ENCODE peak calls at places on chromosomes 4 and X, in six cellular contexts. H, I, V, K, S and X are unnamed samples.

GRCh38 chrX:34332336-34332735 is 200.2 kb upstream of the FAM47A start:
- DNase-seq in H (no peak), I (no peak), V (no peak), K (no peak), S (no peak), X (no peak)

GRCh38 chrX:3541336-3541735 is 172.1 kb downstream of the PRKX start:
- DNase-seq in H (no peak), I (no peak), V (no peak), K (no peak), S (no peak), X (no peak)

GRCh38 chrX:1334854-1335253 is 1.7 kb upstream of the IL3RA start:
- DNase-seq in H (no peak), I (no peak), V (no peak), K (no peak), S (no peak), X (no peak)

GRCh38 chrX:136616987-136617685 is 30.8 kb upstream of the CD40LG start:
- DNase-seq in H (no peak), I (peak), V (no peak), K (no peak), S (no peak), X (no peak)

GRCh38 chr4:70747874-70748273 is 26.1 kb downstream of the RUFY3 start:
- DNase-seq in H (no peak), I (no peak), V (no peak), K (no peak), S (no peak), X (no peak)

GRCh38 chr4:128639586-128640270 is 169.8 kb upstream of the JADE1 start:
- DNase-seq in H (no peak), I (no peak), V (no peak), K (no peak), S (no peak), X (no peak)

GRCh38 chrX:65667503-65668355 is at the start of gene MSN:
- DNase-seq in H (peak), I (peak), V (peak), K (no peak), S (peak), X (peak)

GRCh38 chr4:13524504-13525243 is 19.6 kb downstream of the NKX3-2 start:
- DNase-seq in H (no peak), I (no peak), V (no peak), K (no peak), S (no peak), X (no peak)

GRCh38 chrX:45699158-45699557 is 498.5 kb upstream of the DIPK2B start:
- DNase-seq in H (no peak), I (no peak), V (no peak), K (no peak), S (no peak), X (no peak)

GRCh38 chr4:14856076-14856926 is 146.0 kb upstream of the CPEB2 start:
- DNase-seq in H (no peak), I (peak), V (no peak), K (peak), S (no peak), X (no peak)

GRCh38 chr4:7772708-7773385 is 166.8 kb downstream of the AFAP1 start:
- DNase-seq in H (peak), I (no peak), V (no peak), K (no peak), S (peak), X (no peak)

GRCh38 chr4:8907596-8908205 is 36.1 kb upstream of the HMX1 start:
- DNase-seq in H (peak), I (no peak), V (no peak), K (no peak), S (peak), X (no peak)

GRCh38 chr4:3237711-3238560 is 11.0 kb upstream of the MSANTD1 start:
- DNase-seq in H (no peak), I (no peak), V (no peak), K (no peak), S (no peak), X (no peak)

GRCh38 chrX:10769696-10770619 is 149.6 kb upstream of the MID1 start:
- DNase-seq in H (no peak), I (no peak), V (no peak), K (no peak), S (no peak), X (no peak)

GRCh38 chrX:50081282-50081955 is 119.4 kb downstream of the AKAP4 start:
- DNase-seq in H (peak), I (no peak), V (no peak), K (no peak), S (peak), X (no peak)

GRCh38 chrX:149760965-149761364 is 12.9 kb upstream of the HSFX1 start:
- DNase-seq in H (no peak), I (no peak), V (no peak), K (no peak), S (no peak), X (no peak)

GRCh38 chr4:76090241-76090691 is 15.8 kb downstream of the ART3 start:
- DNase-seq in H (peak), I (peak), V (no peak), K (no peak), S (no peak), X (no peak)

GRCh38 chrX:110003167-110004156 is 548 bp downstream of the TMEM164 start:
- DNase-seq in H (peak), I (peak), V (no peak), K (no peak), S (peak), X (no peak)

GRCh38 chr4:13642576-13642975 is 15.1 kb upstream of the BOD1L1 start:
- DNase-seq in H (no peak), I (no peak), V (no peak), K (peak), S (peak), X (no peak)

GRCh38 chr4:77613267-77613666 is 7.6 kb downstream of the CXCL13 start:
- DNase-seq in H (peak), I (no peak), V (no peak), K (no peak), S (no peak), X (no peak)

GRCh38 chr4:61332671-61333070 is 132.5 kb downstream of the ADGRL3 start:
- DNase-seq in H (no peak), I (no peak), V (no peak), K (no peak), S (no peak), X (no peak)

GRCh38 chr4:105560488-105560887 is 8.1 kb downstream of the ARHGEF38 start:
- DNase-seq in H (no peak), I (no peak), V (no peak), K (no peak), S (no peak), X (no peak)

GRCh38 chr4:38319456-38320348 is 344.3 kb upstream of the KLF3 start:
- DNase-seq in H (peak), I (peak), V (peak), K (peak), S (peak), X (peak)

GRCh38 chr4:10212901-10213300 is 96.3 kb upstream of the WDR1 start:
- DNase-seq in H (no peak), I (no peak), V (no peak), K (no peak), S (no peak), X (no peak)

GRCh38 chr4:173046818-173047217 is 121.8 kb upstream of the GALNT7 start:
- DNase-seq in H (no peak), I (no peak), V (no peak), K (no peak), S (no peak), X (no peak)

GRCh38 chr4:156476359-156476758 is 495.2 kb downstream of the PDGFC start:
- DNase-seq in H (no peak), I (no peak), V (no peak), K (peak), S (no peak), X (no peak)

GRCh38 chrX:18931972-18932371 is 51.9 kb downstream of the PHKA2 start:
- DNase-seq in H (peak), I (no peak), V (no peak), K (no peak), S (no peak), X (no peak)

DNA sequence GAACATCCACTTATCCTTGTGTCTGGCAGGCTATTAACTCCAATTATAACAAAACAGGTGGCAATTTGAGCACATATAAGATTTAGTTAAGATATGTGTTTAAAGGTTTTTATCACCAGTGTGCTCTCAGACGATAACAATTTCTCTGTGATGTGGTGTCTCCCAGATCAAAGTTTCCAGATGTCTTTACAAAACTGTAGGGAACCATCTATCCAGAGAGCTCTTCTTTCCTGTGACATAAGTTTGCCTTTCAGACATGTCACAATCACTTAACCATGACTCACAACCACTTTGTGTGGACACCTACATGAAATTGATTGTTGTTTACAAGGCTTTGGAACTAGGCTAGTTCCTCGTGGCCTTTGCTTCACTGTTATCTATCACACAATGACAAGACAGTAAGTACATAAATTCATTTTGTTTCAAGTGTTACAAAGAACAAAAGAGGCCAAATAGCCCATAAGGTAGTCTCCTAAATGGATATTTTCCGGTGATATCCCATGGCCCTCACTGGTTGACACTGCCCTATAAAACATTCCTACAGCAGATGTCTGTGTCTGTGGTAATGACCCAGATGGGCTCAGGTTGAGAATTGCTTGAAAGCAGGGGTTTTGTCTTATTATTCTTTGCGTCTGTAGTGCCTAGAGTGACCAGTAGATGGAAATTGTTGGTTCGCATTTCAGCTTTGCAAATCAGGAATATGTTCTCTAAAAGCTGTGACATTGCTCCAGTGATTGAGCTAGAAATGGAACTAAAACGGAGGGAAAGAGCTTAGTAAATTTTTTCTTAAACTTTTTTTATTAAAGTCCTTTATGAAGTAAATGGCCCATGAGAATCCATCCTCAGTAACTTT is 297.8 kb upstream of the FAM241A start:
- DNase-seq in H (no peak), I (no peak), V (no peak), K (no peak), S (no peak), X (no peak)
- TF ChIP-seq CTCF in H (no peak), I (peak), V (no peak), K (peak), S (no peak), X (no peak)

DNA sequence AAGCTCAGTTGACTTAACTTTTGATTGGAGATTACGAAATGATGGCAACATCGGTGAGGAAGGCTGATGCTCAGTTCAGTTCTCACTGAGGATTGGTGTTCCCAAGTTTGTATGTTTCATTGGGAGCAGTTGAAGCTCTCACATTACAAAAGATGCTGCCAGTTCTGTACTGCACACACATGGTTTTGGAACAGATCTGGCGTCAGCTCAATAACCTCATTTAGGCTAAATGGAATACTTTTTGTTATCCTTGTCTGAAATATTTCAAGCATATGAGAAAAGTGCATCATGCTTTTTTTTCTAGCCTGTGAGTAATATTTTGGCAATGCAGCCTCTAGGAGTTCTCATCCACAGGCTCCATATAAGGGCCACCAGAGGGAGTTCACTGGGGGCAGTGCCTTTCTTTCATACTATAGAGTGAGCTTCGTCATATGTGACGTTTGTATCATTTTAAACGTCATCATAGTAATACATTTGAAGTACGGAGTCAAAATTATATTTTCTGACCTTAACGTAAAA is 4.1 kb downstream of the ENPEP start:
- DNase-seq in H (peak), I (no peak), V (no peak), K (peak), S (no peak), X (no peak)
- TF ChIP-seq CTCF in H (peak), I (peak), V (no peak), K (peak), S (no peak), X (no peak)

GRCh38 chr4:98828801-98829200 is 100.1 kb downstream of the EIF4E start:
- DNase-seq in H (no peak), I (no peak), V (peak), K (no peak), S (no peak), X (no peak)
- TF ChIP-seq CTCF in H (peak), I (peak), V (peak), K (no peak), S (no peak), X (no peak)

GRCh38 chrX:117508021-117508420 is 608.6 kb downstream of the KLHL13 start:
- DNase-seq in H (no peak), I (no peak), V (no peak), K (no peak), S (no peak), X (no peak)

GRCh38 chrX:117511379-117511778 is 605.2 kb downstream of the KLHL13 start:
- DNase-seq in H (no peak), I (no peak), V (no peak), K (no peak), S (no peak), X (no peak)

DNA sequence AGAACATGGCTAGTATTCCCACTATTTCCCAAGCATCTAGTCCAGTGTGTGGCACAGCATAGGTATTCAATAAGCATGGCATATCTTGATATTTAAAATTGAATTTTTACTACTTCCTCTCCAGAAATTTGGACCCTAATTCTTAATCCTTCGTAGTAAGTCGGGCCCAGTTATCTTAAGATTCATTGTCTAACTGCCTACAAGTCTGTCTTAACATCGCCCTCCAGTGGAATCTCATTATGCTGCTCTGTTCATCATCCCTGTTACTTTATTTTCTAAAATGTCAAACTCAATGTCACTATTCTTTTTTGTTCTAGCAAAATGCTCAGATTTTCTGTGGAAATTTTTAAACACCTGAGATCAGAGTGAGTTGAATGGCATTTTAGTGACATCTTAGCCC is 606.2 kb downstream of the KLHL13 start:
- DNase-seq in H (no peak), I (no peak), V (no peak), K (no peak), S (no peak), X (no peak)
- TF ChIP-seq CTCF in H (no peak), I (no peak), V (no peak), K (no peak), S (no peak), X (no peak)

GRCh38 chr4:131002132-131002531 is 1906.2 kb downstream of the C4orf33 start:
- DNase-seq in H (no peak), I (no peak), V (no peak), K (no peak), S (no peak), X (no peak)

GRCh38 chr4:131001371-131001770 is 1905.4 kb downstream of the C4orf33 start:
- DNase-seq in H (no peak), I (no peak), V (no peak), K (no peak), S (no peak), X (no peak)

GRCh38 chr4:131006388-131006787 is 1910.4 kb downstream of the C4orf33 start:
- DNase-seq in H (no peak), I (no peak), V (no peak), K (no peak), S (no peak), X (no peak)
- TF ChIP-seq CTCF in H (no peak), I (no peak), V (no peak), K (no peak), S (no peak), X (no peak)

GRCh38 chr4:150668824-150669223 is 86.9 kb downstream of the MAB21L2 start:
- DNase-seq in H (no peak), I (no peak), V (no peak), K (no peak), S (no peak), X (no peak)
- TF ChIP-seq CTCF in H (no peak), I (no peak), V (no peak), K (no peak), S (no peak), X (no peak)

DNA sequence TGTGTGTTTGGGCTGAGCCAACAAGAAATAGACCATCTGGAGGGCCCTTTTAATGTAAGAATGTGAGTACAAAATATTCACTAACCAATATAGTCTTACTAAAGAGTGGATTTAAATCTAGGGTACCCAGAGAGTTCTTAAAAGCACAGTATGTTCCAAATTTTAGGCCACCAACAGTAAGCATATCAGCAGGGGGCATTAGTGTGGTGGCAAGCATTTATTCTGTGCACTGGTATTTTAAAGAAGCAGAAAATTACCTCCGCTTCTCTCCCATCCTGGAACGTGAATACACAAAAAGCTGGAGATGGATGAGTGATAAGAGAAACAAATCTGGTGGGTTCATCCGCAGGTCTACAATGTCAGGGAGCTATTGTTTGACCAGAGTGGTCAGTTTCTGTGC is 444.5 kb upstream of the IGFBP7 start:
- DNase-seq in H (no peak), I (no peak), V (no peak), K (no peak), S (no peak), X (no peak)
- TF ChIP-seq CTCF in H (no peak), I (no peak), V (no peak), K (no peak), S (no peak), X (no peak)

GRCh38 chrX:23990455-23990854 is 36.5 kb downstream of the KLHL15 start:
- DNase-seq in H (no peak), I (no peak), V (no peak), K (no peak), S (no peak), X (no peak)

GRCh38 chrX:23993012-23993633 is 33.9 kb downstream of the KLHL15 start:
- DNase-seq in H (no peak), I (no peak), V (no peak), K (no peak), S (no peak), X (no peak)

DNA sequence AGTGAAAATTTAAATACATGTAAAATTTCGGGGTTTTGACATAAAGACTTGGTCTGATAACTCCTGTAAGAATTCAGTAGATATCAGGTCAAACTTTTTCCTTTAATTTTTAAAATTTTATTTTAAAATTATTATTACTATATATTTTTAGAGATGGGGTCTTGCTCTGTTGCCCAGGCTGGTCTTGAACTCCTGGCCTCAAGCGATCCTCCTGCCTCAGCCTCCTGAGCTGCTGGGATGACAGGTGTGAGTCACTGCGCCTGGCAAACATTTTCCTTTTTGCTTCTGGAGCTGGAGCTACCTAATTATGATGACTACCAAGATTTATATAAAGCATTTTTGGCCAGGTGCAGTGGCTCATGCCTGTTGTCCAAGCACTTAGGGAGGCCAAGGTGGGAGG is 37.3 kb downstream of the KLHL15 start:
- DNase-seq in H (no peak), I (no peak), V (no peak), K (no peak), S (no peak), X (no peak)
- TF ChIP-seq CTCF in H (no peak), I (no peak), V (no peak), K (no peak), S (no peak), X (no peak)